ENCODE peak calls at places on chromosomes 6 and 20, in five cellular contexts. Y is endothelial cell of umbilical vein, V is lower lobe of right lung, X is upper lobe of left lung, T is fibroblast of lung. F is an unnamed sample.

GRCh38 chr6:114249522-114249921 is 93.3 kb downstream of the HS3ST5 start:
- DNase-seq in Y (no peak), T (no peak), X (no peak), V (no peak), F (no peak)

GRCh38 chr20:52212943-52213342 is 21.4 kb upstream of the ZFP64 start:
- DNase-seq in X (no peak), T (no peak), Y (no peak), V (no peak), F (no peak)

GRCh38 chr6:132818404-132819359 is 4.3 kb downstream of the RPS12 start:
- DNase-seq in Y (no peak), V (no peak), T (no peak), X (no peak), F (peak)

GRCh38 chr6:4041480-4041879 is 37.5 kb downstream of the FAM217A start:
- DNase-seq in V (no peak), Y (no peak), X (no peak), T (no peak), F (no peak)

GRCh38 chr20:8940311-8940710 is 128.6 kb upstream of the PLCB4 start:
- DNase-seq in V (no peak), Y (no peak), T (peak), X (no peak), F (no peak)

GRCh38 chr20:63120286-63121090 is 95.4 kb downstream of the YTHDF1 start:
- DNase-seq in X (no peak), V (peak), T (no peak), Y (no peak), F (no peak)

GRCh38 chr6:158611039-158611438 is 33.5 kb downstream of the DYNLT1 start:
- DNase-seq in V (no peak), Y (no peak), X (no peak), T (no peak), F (no peak)

GRCh38 chr6:13870185-13870584 is 54.6 kb upstream of the RNF182 start:
- DNase-seq in Y (no peak), X (no peak), V (no peak), T (no peak), F (no peak)

GRCh38 chr6:118317581-118318563 is 230.2 kb upstream of the PLN start:
- DNase-seq in X (no peak), T (peak), Y (no peak), V (no peak), F (no peak)

GRCh38 chr6:141498980-141499379 is 633.7 kb upstream of the GJE1 start:
- DNase-seq in X (no peak), T (peak), Y (no peak), V (no peak), F (no peak)

GRCh38 chr6:89680150-89680549 is 41.6 kb upstream of the LYRM2 start:
- DNase-seq in T (no peak), Y (peak), X (no peak), V (no peak), F (no peak)

GRCh38 chr6:93407186-93407585 is 12.2 kb downstream of the EPHA7 start:
- DNase-seq in X (no peak), T (peak), V (no peak), Y (peak), F (no peak)

GRCh38 chr6:127053032-127053908 is 65.2 kb upstream of the RSPO3 start:
- DNase-seq in X (no peak), Y (peak), T (peak), V (no peak), F (no peak)

GRCh38 chr6:25232478-25232877 is 46.7 kb upstream of the CARMIL1 start:
- DNase-seq in Y (no peak), T (peak), X (no peak), V (no peak), F (no peak)

GRCh38 chr6:36033935-36034334 is 6.3 kb downstream of the MAPK14 start:
- DNase-seq in T (peak), V (no peak), X (peak), Y (no peak), F (no peak)

GRCh38 chr6:155155787-155156447 is 107.9 kb upstream of the CLDN20 start:
- DNase-seq in X (no peak), V (no peak), T (no peak), Y (no peak), F (no peak)

GRCh38 chr20:13788167-13788834 is 3.5 kb downstream of the NDUFAF5 start:
- DNase-seq in Y (peak), V (no peak), T (peak), X (peak), F (peak)

GRCh38 chr20:10898555-10898954 is 224.8 kb upstream of the JAG1 start:
- DNase-seq in X (no peak), Y (no peak), T (peak), V (no peak), F (no peak)

GRCh38 chr6:154448448-154449096 is 61.9 kb downstream of the CNKSR3 start:
- DNase-seq in X (no peak), V (no peak), Y (peak), T (peak), F (no peak)

GRCh38 chr6:24969343-24969860 is 33.6 kb upstream of the RIPOR2 start:
- DNase-seq in V (no peak), X (no peak), Y (no peak), T (no peak), F (no peak)

GRCh38 chr6:27532820-27533538 is 60.1 kb upstream of the ZNF184 start:
- DNase-seq in V (no peak), Y (no peak), T (peak), X (no peak), F (no peak)

GRCh38 chr6:43911625-43912577 is 141.9 kb downstream of the VEGFA start:
- DNase-seq in V (peak), Y (no peak), T (no peak), X (no peak), F (no peak)

GRCh38 chr6:99746261-99746895 is 139.7 kb downstream of the PRDM13 start:
- DNase-seq in T (peak), X (peak), V (no peak), Y (peak), F (peak)

GRCh38 chr6:78770766-78771165 is 96.6 kb upstream of the IRAK1BP1 start:
- DNase-seq in V (no peak), X (no peak), T (no peak), Y (no peak), F (no peak)

GRCh38 chr6:145532361-145532760 is 203.0 kb downstream of the EPM2A start:
- DNase-seq in T (no peak), Y (no peak), X (no peak), V (no peak), F (no peak)

GRCh38 chr6:168962886-168963285 is 290.8 kb downstream of the THBS2 start:
- DNase-seq in X (no peak), T (no peak), V (no peak), Y (no peak), F (no peak)

GRCh38 chr6:51842487-51843469 is 244.6 kb downstream of the PKHD1 start:
- DNase-seq in X (no peak), Y (no peak), V (no peak), T (no peak), F (no peak)

GRCh38 chr20:36368869-36369268 is 62.7 kb downstream of the DLGAP4 start:
- DNase-seq in V (no peak), T (no peak), Y (no peak), X (no peak), F (no peak)
- H3K27ac ChIP-seq in V (no peak), T (no peak), Y (no peak), X (no peak), F (no peak)

GRCh38 chr6:87444362-87444761 is 28.4 kb upstream of the SLC35A1 start:
- DNase-seq in T (peak), Y (no peak), X (no peak), V (no peak), F (no peak)
- H3K4me3 ChIP-seq in T (no peak), Y (no peak), X (no peak), V (no peak), F (no peak)

GRCh38 chr6:42226251-42227143 is 8.8 kb upstream of the MRPS10 start:
- DNase-seq in V (no peak), Y (no peak), T (peak), X (no peak), F (no peak)
- H3K27ac ChIP-seq in V (peak), Y (no peak), T (peak), X (peak), F (no peak)

GRCh38 chr6:144344651-144345050 is 59.5 kb downstream of the UTRN start:
- DNase-seq in V (no peak), Y (no peak), X (no peak), T (no peak), F (peak)
- H3K4me3 ChIP-seq in V (peak), Y (peak), X (peak), T (no peak), F (peak)

DNA sequence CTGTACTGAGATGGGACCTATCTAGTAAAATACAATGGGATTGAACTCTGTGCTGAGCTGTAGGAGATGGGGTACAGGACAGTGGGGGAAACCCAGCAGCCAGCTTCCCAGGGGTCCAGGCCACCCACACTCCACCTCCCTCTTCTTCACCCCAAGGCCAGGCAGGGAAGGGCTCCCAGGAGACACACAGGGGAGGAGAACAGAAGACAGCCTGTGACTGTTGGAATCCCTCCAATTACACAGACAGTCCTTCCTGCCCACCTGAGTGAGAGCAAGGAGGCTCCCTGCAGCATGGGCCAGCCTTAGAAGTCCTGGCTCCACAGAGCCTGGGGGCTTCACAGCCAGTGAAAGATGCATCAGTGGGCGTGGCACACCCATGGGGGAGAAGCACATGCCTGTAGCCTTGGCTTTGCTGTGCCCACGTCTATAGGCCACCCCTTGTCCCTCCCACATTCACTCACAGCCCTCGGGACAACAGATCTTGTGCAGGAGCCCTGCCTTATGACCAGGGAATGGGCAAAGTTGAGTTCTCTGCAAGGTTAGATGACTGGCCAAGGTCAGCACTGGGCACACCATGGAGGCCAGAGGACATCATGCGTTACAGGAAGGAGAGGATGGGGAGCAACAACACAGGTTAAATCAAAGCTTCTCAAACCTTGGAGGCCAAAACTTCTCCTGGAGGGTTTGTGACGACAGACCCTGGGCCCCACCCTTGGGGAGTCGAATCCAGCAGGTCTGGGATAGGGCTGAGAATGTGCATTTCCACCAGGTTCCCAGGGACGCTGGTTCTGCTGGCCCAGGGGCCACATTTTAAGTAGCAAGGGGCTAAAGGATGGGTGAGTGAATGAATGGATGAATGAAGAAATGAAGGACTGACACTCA is 12.3 kb upstream of the CST7 start:
- DNase-seq in Y (no peak), X (peak), V (peak), T (no peak), F (no peak)
- H3K27ac ChIP-seq in Y (no peak), X (no peak), V (no peak), T (no peak), F (no peak)

DNA sequence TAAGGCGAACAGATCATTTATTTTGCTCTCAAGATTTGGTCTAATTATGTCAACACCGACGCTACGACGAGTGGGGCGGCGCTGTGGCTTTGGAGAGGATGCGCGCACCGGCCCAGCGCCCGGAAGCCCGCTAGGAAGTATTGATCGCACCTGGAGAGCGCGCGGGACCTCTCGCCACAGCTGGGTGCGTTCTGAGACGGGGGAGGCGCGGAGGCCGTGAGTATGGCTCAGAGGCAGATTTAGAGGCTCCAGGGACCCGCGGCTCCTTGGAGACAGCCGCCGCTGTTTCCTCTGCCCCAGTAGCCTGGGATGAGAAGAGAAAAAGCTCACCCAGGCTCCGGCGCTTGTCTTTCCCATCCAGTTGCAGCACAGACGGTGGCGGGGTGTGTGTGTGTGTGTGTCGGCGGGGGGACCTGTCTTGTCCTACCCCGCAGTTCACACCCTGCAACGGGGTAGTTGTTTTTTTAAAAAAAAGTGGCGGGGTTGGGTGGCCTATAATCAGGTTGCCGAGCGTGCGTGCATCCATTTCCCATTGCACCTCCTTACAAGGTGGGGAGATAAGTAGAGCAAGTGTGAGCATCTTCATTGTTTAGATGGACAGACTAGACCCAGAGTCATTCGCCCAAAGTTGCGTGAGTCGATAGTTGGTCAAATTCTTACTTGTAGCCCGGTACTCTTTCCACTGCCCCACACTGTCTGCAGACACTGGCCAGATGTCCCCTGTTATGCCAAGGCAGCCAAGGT is 11.2 kb downstream of the TFAP2D start:
- DNase-seq in V (no peak), T (no peak), X (no peak), Y (no peak), F (no peak)
- H3K4me3 ChIP-seq in V (no peak), T (no peak), X (no peak), Y (no peak), F (no peak)

GRCh38 chr6:111759413-111759835 is 113.8 kb downstream of the FYN start:
- DNase-seq in X (no peak), T (no peak), Y (no peak), V (no peak), F (no peak)
- H3K27ac ChIP-seq in X (peak), T (peak), Y (no peak), V (peak), F (peak)

GRCh38 chr6:116528163-116528562 is 16.7 kb downstream of the CALHM5 start:
- DNase-seq in V (no peak), X (no peak), Y (peak), T (no peak), F (no peak)

GRCh38 chr6:116518621-116519020 is 7.2 kb downstream of the CALHM5 start:
- DNase-seq in T (peak), X (no peak), Y (no peak), V (no peak), F (no peak)

GRCh38 chr6:116524236-116524635 is 12.8 kb downstream of the CALHM5 start:
- DNase-seq in V (no peak), T (no peak), X (no peak), Y (no peak), F (no peak)

GRCh38 chr6:116528800-116529199 is 16.7 kb downstream of the TRAPPC3L start:
- DNase-seq in T (peak), X (no peak), V (no peak), Y (peak), F (no peak)

DNA sequence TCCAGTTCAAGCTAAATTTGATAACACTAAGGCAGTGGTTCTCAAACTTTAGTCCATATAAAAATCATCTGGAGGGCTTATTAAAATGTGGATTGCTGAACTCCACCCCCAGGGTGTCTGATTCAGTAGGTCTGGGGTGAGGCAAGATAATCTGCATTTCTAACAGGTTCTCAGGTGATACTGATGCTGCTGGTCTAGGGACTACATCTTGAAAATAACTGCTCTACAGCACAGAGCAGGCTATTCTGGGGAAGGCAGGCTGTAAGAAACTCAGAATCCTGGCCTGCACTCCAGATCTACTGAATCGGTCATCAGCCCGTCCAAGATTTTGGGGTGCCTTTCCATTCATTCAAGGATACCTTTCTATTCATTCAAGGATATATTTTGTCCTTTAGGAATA is 11.5 kb downstream of the CALHM5 start:
- DNase-seq in X (no peak), V (no peak), Y (no peak), T (no peak), F (no peak)
- H3K4me3 ChIP-seq in X (no peak), V (no peak), Y (no peak), T (no peak), F (no peak)

DNA sequence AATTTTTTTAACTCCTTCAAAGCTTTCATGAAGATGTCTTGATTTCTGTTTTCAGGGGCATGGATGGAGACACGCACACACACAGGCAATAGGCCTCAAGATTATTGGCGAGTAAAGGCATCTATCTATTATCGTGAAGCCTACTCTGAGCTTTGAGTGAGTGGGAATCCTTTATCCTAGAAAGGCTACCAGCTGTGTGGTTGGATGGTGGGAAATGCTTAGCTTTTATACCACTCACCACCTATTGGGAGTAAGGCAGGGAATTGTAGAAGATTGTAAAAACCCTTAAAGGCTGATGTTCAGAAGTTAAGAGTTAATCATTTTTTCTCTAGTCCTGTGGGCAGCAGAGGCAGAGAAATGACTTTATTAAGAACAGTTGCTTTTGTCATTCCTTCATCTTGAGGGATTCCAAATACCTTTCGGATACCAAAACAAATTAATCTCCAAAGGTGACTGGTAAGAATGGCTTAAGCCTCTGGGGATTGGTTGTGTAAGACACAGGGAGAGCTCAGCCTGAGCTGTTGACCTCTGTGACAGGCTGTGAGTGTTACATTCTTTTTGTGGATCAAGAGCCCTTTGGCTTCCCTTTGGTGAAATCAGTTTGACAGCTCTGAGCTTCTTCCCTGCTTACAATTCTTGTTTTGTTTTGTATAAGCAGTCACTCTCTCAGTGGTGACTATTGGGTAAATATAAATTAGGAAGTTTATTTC is 33.6 kb downstream of the CTNNBL1 start:
- DNase-seq in V (no peak), Y (no peak), T (peak), X (peak), F (no peak)
- H3K27ac ChIP-seq in V (no peak), Y (no peak), T (no peak), X (peak), F (no peak)